ENCODE peak calls at places on chromosomes 1 and 21, in four cellular contexts. V, P, L and D are unnamed samples.

GRCh38 chr1:224894915-224895314 is 34.6 kb upstream of the DNAH14 start:
- DNase-seq in V (peak; percentile 39), P (peak; percentile 7), L (no peak), D (no peak)

GRCh38 chr1:150182233-150182632 is 32.5 kb downstream of the PLEKHO1 start:
- DNase-seq in V (no peak), P (no peak), L (no peak), D (no peak)

GRCh38 chr21:42468511-42469131 is 27.4 kb downstream of the RSPH1 start:
- DNase-seq in V (no peak), P (no peak), L (no peak), D (no peak)

GRCh38 chr1:147585640-147586383 is 44.5 kb downstream of the BCL9 start:
- DNase-seq in V (no peak), P (no peak), L (no peak), D (no peak)

GRCh38 chr1:228837817-228838716 is 102.8 kb downstream of the RHOU start:
- DNase-seq in V (peak; percentile 52), P (peak; percentile 98), L (no peak), D (peak; percentile 34)

GRCh38 chr1:42005530-42005929 is 86.8 kb upstream of the HIVEP3 start:
- DNase-seq in V (no peak), P (no peak), L (no peak), D (no peak)

GRCh38 chr1:173432331-173432730 is 44.8 kb upstream of the PRDX6 start:
- DNase-seq in V (no peak), P (no peak), L (no peak), D (no peak)

GRCh38 chr1:9687120-9687875 is 35.8 kb downstream of the PIK3CD start:
- DNase-seq in V (peak; percentile 96), P (peak; percentile 46), L (no peak), D (peak; percentile 75)

GRCh38 chr1:48760889-48761288 is 15.8 kb downstream of the BEND5 start:
- DNase-seq in V (no peak), P (no peak), L (no peak), D (no peak)

GRCh38 chr21:28615276-28615675 is 377.4 kb downstream of the LTN1 start:
- DNase-seq in V (no peak), P (no peak), L (no peak), D (no peak)

GRCh38 chr1:42674214-42674613 is 8.0 kb upstream of the YBX1 start:
- DNase-seq in V (no peak), P (no peak), L (no peak), D (no peak)

GRCh38 chr1:8091691-8092090 is 65.6 kb upstream of the ERRFI1 start:
- DNase-seq in V (no peak), P (no peak), L (no peak), D (no peak)

GRCh38 chr1:68401506-68401905 is 48.2 kb downstream of the RPE65 start:
- DNase-seq in V (no peak), P (no peak), L (no peak), D (no peak)

GRCh38 chr1:188822248-188822647 is 1655.4 kb downstream of the BRINP3 start:
- DNase-seq in V (no peak), P (no peak), L (no peak), D (no peak)

GRCh38 chr1:40944326-40944725 is 35.2 kb upstream of the CTPS1 start:
- DNase-seq in V (no peak), P (peak; percentile 63), L (no peak), D (no peak)

GRCh38 chr1:37085393-37085792 is 51.1 kb upstream of the GRIK3 start:
- DNase-seq in V (peak; percentile 63), P (peak; percentile 9), L (no peak), D (peak; percentile 9)

GRCh38 chr1:37159102-37159501 is 124.8 kb upstream of the GRIK3 start:
- DNase-seq in V (peak; percentile 44), P (no peak), L (no peak), D (no peak)

GRCh38 chr1:184608990-184609389 is 145.7 kb downstream of the EDEM3 start:
- DNase-seq in V (no peak), P (no peak), L (no peak), D (no peak)

GRCh38 chr1:97243973-97244560 is 522.5 kb downstream of the PTBP2 start:
- DNase-seq in V (no peak), P (no peak), L (no peak), D (no peak)

GRCh38 chr1:36448530-36449051 is 1.7 kb downstream of the OSCP1 start:
- DNase-seq in V (peak; percentile 76), P (no peak), L (no peak), D (no peak)

GRCh38 chr1:202315576-202316168 is 26.1 kb downstream of the UBE2T start:
- DNase-seq in V (peak; percentile 80), P (peak; percentile 64), L (peak; percentile 19), D (peak; percentile 49)

GRCh38 chr1:54278941-54279422 is 79.0 kb downstream of the MRPL37 start:
- DNase-seq in V (no peak), P (no peak), L (no peak), D (no peak)

GRCh38 chr1:29642519-29642918 is 406.2 kb downstream of the PTPRU start:
- DNase-seq in V (no peak), P (no peak), L (no peak), D (peak; percentile 14)

DNA sequence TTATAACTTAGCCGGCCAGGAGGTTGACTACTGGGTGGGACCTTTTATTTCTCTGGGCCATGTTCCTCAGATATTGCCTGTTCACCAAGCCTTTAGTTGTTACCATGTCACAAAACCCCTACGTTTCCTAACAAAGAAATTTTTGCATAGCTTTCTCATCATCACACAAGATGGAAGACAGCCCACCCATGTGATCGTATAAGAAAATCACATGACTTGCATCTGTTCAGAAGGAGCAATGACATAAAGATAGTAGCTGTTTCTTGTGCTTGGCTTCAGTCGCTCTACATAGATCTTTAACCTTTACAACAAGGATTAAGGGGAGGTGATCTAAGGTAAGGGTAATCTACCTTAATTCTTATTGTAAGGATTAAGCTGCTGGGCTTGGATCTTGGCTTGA is 88.9 kb upstream of the NGF start:
- DNase-seq in V (no peak), P (no peak), L (no peak), D (no peak)
- H3K4me2 ChIP-seq in V (no peak overlapping the region), P (no peak overlapping the region), L (no peak overlapping the region), D (no peak overlapping the region)

DNA sequence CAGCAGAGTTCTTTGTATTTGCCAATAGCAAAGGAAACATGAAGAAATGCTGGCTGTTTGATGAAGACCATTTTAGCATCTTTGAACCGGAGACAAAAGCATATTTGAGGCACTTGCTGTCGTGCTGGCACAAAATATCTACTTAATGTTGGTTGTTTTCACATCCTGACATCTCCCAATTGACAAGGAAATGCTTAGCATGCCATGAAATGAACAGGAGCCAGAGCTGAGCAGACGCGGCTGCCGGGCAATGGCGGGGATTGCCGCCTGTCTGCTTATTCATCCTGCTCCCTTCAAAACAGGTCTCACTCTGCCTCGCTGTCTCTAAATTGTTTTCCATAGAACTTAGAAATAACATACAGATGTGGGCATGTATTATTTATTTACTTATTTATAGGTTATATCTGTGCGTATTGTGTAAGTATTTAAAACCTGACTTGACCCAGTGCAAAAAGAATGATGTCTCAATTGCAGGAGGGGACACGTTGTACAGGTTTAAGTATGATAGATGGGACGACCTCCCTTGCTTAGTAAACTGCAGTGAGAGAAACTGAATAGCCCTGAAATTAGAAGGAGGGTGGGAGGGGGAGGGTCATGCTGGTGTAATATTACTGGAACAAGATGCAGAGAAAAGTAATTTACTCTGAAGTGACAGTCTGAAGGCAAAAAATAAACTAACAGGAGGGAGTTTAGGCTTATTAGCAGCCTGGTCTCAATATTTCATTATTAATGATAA is 590.3 kb upstream of the PLXNA2 start:
- DNase-seq in V (no peak), P (no peak), L (no peak), D (no peak)
- TF ChIP-seq CBX5 in V (no peak), P (no peak), L (no peak), D (no peak)

DNA sequence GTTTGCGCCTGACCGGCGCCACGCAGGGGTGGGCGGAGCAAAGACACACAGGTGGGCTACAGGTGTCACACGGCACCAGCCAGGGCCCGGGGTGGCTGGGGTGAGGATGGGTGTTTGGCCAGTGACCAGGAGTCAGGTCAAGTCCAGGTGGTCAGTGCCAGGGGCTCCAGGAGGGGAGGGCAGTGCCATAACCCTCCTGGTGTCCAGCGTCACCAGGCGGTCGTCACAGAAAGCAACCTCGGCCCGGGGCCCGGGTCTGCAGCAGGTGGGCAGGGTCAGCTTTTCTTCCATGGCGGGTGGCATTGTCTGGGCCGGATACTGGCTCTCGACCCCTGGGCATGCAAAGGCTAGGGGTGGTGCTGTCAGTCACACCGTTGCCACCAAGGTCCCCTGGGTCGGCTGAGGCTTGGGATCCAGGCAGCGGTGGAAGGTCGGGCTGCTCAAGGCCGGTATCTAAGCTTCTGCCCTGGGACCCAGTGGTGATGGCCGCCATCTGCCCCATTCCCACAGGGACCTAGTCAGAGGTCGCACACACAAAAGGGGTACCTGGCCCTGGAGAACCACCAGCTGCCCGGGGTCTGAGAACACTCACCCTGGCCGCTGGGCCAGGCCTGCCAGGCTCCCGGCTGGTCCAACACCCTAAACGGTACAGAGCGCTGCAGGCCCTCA is 1.8 kb downstream of the FNDC10 start:
- DNase-seq in V (no peak), P (no peak), L (no peak), D (no peak)
- H3K4me2 ChIP-seq in V (no peak overlapping the region), P (peak overlapping the region; percentile 74), L (peak overlapping the region; percentile 71), D (peak overlapping the region; percentile 86)

GRCh38 chr1:87592156-87592555 is 263.5 kb downstream of the LMO4 start:
- DNase-seq in V (no peak), P (no peak), L (peak; percentile 24), D (no peak)
- TF ChIP-seq CBX5 in V (no peak), P (no peak), L (no peak), D (no peak)

DNA sequence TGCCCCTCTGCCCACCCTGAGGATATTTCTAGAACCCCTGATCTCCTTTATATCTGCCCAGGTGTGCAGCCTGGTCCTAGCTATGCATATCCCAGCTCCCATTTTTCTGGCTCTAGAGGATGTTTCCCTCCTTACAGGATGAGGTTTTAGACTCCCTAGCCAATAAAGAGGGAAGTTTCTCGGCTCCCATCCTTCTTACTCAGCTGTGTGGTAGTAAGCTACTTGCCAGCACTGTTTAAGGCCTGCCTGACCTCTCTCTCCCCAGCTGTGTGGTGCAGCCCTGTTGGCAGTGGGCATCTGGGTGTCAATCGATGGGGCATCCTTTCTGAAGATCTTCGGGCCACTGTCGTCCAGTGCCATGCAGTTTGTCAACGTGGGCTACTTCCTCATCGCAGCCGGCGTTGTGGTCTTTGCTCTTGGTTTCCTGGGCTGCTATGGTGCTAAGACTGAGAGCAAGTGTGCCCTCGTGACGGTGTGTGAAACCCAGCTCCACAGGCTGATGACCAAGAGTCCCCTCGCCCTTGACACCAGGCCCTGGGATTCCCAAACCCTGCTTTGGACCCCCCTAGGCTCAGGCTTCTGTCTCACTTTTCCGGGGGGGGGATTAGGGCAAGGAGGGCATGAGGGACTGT is 7.8 kb upstream of the P3R3URF start:
- DNase-seq in V (no peak), P (no peak), L (no peak), D (no peak)
- H3K4me2 ChIP-seq in V (no peak overlapping the region), P (peak overlapping the region; percentile 59), L (peak overlapping the region; percentile 27), D (no peak overlapping the region)

GRCh38 chr1:23807453-23807852 is 6.9 kb upstream of the GALE start:
- DNase-seq in V (no peak), P (no peak), L (no peak), D (no peak)

GRCh38 chr1:23814016-23814415 is 11.2 kb downstream of the HMGCL start:
- DNase-seq in V (no peak), P (no peak), L (no peak), D (no peak)

GRCh38 chr1:23810818-23811420 is 10.4 kb upstream of the GALE start:
- DNase-seq in V (peak; percentile 75), P (no peak), L (peak; percentile 59), D (no peak)

GRCh38 chr1:23805025-23805424 is 4.5 kb upstream of the GALE start:
- DNase-seq in V (no peak), P (no peak), L (no peak), D (no peak)

GRCh38 chr1:23809751-23810171 is 9.2 kb upstream of the GALE start:
- DNase-seq in V (peak; percentile 80), P (peak; percentile 78), L (peak; percentile 34), D (peak; percentile 86)
- TF ChIP-seq CBX5 in V (no peak), P (peak; percentile 69), L (no peak), D (no peak)

GRCh38 chr1:56496861-56497772 is 82.2 kb downstream of the PLPP3 start:
- DNase-seq in V (no peak), P (no peak), L (no peak), D (no peak)
- H3K4me2 ChIP-seq in V (no peak overlapping the region), P (peak overlapping the region; percentile 10), L (no peak overlapping the region), D (no peak overlapping the region)